ENCODE peak calls at places on chromosomes 5 and 9, in six cellular contexts. One of them, this sample, is unnamed.

GRCh38 chr5:89756955-89757354 is 652.6 kb downstream of the CETN3 start:
- DNase-seq in choroid plexus epithelial cell: peak; percentile 7
- DNase-seq in ovary: no peak
- DNase-seq in dorsolateral prefrontal cortex: no peak
- DNase-seq in BE2C: no peak
- DNase-seq in brain microvascular endothelial cell: no peak
- DNase-seq in this sample: peak; percentile 2

GRCh38 chr9:29214162-29214520 is 1640.9 kb upstream of the C9orf72 start:
- DNase-seq in choroid plexus epithelial cell: peak; percentile 28
- DNase-seq in ovary: no peak
- DNase-seq in dorsolateral prefrontal cortex: peak; percentile 40
- DNase-seq in BE2C: peak; percentile 64
- DNase-seq in brain microvascular endothelial cell: no peak
- DNase-seq in this sample: no peak

GRCh38 chr5:77957-78804 is 13.8 kb upstream of the PLEKHG4B start:
- DNase-seq in choroid plexus epithelial cell: peak; percentile 50
- DNase-seq in ovary: no peak
- DNase-seq in dorsolateral prefrontal cortex: no peak
- DNase-seq in BE2C: peak; percentile 50
- DNase-seq in brain microvascular endothelial cell: peak; percentile 75
- DNase-seq in this sample: peak; percentile 49

GRCh38 chr5:180785794-180786221 is 16.8 kb downstream of the MGAT1 start:
- DNase-seq in choroid plexus epithelial cell: peak; percentile 69
- DNase-seq in ovary: peak; percentile 63
- DNase-seq in dorsolateral prefrontal cortex: no peak
- DNase-seq in BE2C: no peak
- DNase-seq in brain microvascular endothelial cell: peak; percentile 28
- DNase-seq in this sample: peak; percentile 81

GRCh38 chr5:149452665-149453617 is 73.8 kb upstream of the IL17B start:
- DNase-seq in choroid plexus epithelial cell: peak; percentile 96
- DNase-seq in ovary: peak; percentile 69
- DNase-seq in dorsolateral prefrontal cortex: no peak
- DNase-seq in BE2C: no peak
- DNase-seq in brain microvascular endothelial cell: peak; percentile 96
- DNase-seq in this sample: peak; percentile 97

GRCh38 chr5:155960177-155960576 is 366.8 kb upstream of the SGCD start:
- DNase-seq in choroid plexus epithelial cell: no peak
- DNase-seq in ovary: no peak
- DNase-seq in dorsolateral prefrontal cortex: no peak
- DNase-seq in BE2C: no peak
- DNase-seq in brain microvascular endothelial cell: no peak
- DNase-seq in this sample: no peak

GRCh38 chr5:57491369-57491965 is 8.9 kb upstream of the ACTBL2 start:
- DNase-seq in choroid plexus epithelial cell: no peak
- DNase-seq in ovary: no peak
- DNase-seq in dorsolateral prefrontal cortex: no peak
- DNase-seq in BE2C: no peak
- DNase-seq in brain microvascular endothelial cell: no peak
- DNase-seq in this sample: no peak

GRCh38 chr9:124291801-124292396 is 34.1 kb downstream of the NEK6 start:
- DNase-seq in choroid plexus epithelial cell: peak; percentile 15
- DNase-seq in ovary: no peak
- DNase-seq in dorsolateral prefrontal cortex: no peak
- DNase-seq in BE2C: no peak
- DNase-seq in brain microvascular endothelial cell: no peak
- DNase-seq in this sample: no peak

GRCh38 chr9:126295516-126295915 is 31.1 kb upstream of the MVB12B start:
- DNase-seq in choroid plexus epithelial cell: no peak
- DNase-seq in ovary: no peak
- DNase-seq in dorsolateral prefrontal cortex: no peak
- DNase-seq in BE2C: no peak
- DNase-seq in brain microvascular endothelial cell: no peak
- DNase-seq in this sample: no peak

GRCh38 chr5:119897537-119898370 is 268.4 kb downstream of the FAM170A start:
- DNase-seq in choroid plexus epithelial cell: no peak
- DNase-seq in ovary: no peak
- DNase-seq in dorsolateral prefrontal cortex: no peak
- DNase-seq in BE2C: no peak
- DNase-seq in brain microvascular endothelial cell: no peak
- DNase-seq in this sample: peak; percentile 2

GRCh38 chr5:55668356-55668755 is 43.8 kb downstream of the SLC38A9 start:
- DNase-seq in choroid plexus epithelial cell: peak; percentile 89
- DNase-seq in ovary: no peak
- DNase-seq in dorsolateral prefrontal cortex: no peak
- DNase-seq in BE2C: no peak
- DNase-seq in brain microvascular endothelial cell: peak; percentile 86
- DNase-seq in this sample: peak; percentile 85

GRCh38 chr5:74105126-74105780 is 479.3 kb downstream of the ARHGEF28 start:
- DNase-seq in choroid plexus epithelial cell: no peak
- DNase-seq in ovary: peak; percentile 43
- DNase-seq in dorsolateral prefrontal cortex: no peak
- DNase-seq in BE2C: no peak
- DNase-seq in brain microvascular endothelial cell: no peak
- DNase-seq in this sample: no peak

GRCh38 chr5:110159202-110159601 is 469.5 kb downstream of the MAN2A1 start:
- DNase-seq in choroid plexus epithelial cell: peak; percentile 76
- DNase-seq in ovary: no peak
- DNase-seq in dorsolateral prefrontal cortex: no peak
- DNase-seq in BE2C: no peak
- DNase-seq in brain microvascular endothelial cell: peak; percentile 61
- DNase-seq in this sample: peak; percentile 44

GRCh38 chr9:96251451-96251850 is 50.5 kb downstream of the HSD17B3 start:
- DNase-seq in choroid plexus epithelial cell: no peak
- DNase-seq in ovary: no peak
- DNase-seq in dorsolateral prefrontal cortex: no peak
- DNase-seq in BE2C: no peak
- DNase-seq in brain microvascular endothelial cell: no peak
- DNase-seq in this sample: no peak

GRCh38 chr5:68449380-68449779 is 233.8 kb downstream of the PIK3R1 start:
- DNase-seq in choroid plexus epithelial cell: no peak
- DNase-seq in ovary: no peak
- DNase-seq in dorsolateral prefrontal cortex: no peak
- DNase-seq in BE2C: no peak
- DNase-seq in brain microvascular endothelial cell: no peak
- DNase-seq in this sample: no peak

GRCh38 chr5:106759581-106759980 is 911.2 kb downstream of the EFNA5 start:
- DNase-seq in choroid plexus epithelial cell: peak; percentile 61
- DNase-seq in ovary: no peak
- DNase-seq in dorsolateral prefrontal cortex: no peak
- DNase-seq in BE2C: no peak
- DNase-seq in brain microvascular endothelial cell: peak; percentile 20
- DNase-seq in this sample: peak; percentile 61

DNA sequence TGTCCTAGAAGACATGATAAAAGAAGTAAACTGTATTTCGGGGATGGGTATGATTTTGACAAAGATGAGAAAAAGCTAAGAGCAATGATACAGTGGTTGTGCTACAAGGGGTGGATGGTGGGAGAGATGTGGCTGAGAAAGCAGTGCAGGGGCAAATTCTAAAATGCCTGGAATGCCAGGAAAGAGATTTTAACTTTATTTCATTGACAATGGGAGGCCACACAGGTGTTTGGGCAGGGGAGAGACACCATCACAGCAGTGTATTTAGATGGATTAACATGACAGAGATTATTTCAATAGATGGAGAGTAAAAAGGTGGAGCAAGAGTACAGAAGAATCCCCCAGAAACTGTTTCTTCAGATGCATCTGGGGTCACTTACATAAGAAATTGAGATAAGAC is 71.2 kb downstream of the MAMDC2 start:
- DNase-seq in choroid plexus epithelial cell: no peak
- DNase-seq in ovary: no peak
- DNase-seq in dorsolateral prefrontal cortex: no peak
- DNase-seq in BE2C: no peak
- DNase-seq in brain microvascular endothelial cell: no peak
- DNase-seq in this sample: no peak
- TF ChIP-seq CTCF in choroid plexus epithelial cell: no peak
- TF ChIP-seq CTCF in ovary: no peak
- TF ChIP-seq CTCF in dorsolateral prefrontal cortex: no peak
- TF ChIP-seq CTCF in BE2C: no peak
- TF ChIP-seq CTCF in brain microvascular endothelial cell: no peak
- TF ChIP-seq CTCF in this sample: no peak

GRCh38 chr5:141001854-141002666 is 35.8 kb downstream of the PCDHAC2 start:
- DNase-seq in choroid plexus epithelial cell: no peak
- DNase-seq in ovary: peak; percentile 19
- DNase-seq in dorsolateral prefrontal cortex: peak; percentile 56
- DNase-seq in BE2C: peak; percentile 91
- DNase-seq in brain microvascular endothelial cell: no peak
- DNase-seq in this sample: no peak
- H3K4me3 ChIP-seq in choroid plexus epithelial cell: no peak overlapping the region
- H3K4me3 ChIP-seq in ovary: no peak overlapping the region
- H3K4me3 ChIP-seq in dorsolateral prefrontal cortex: peak overlapping the region; percentile 38
- H3K4me3 ChIP-seq in BE2C: peak overlapping the region; percentile 81
- H3K4me3 ChIP-seq in brain microvascular endothelial cell: no peak overlapping the region
- H3K4me3 ChIP-seq in this sample: no peak overlapping the region

GRCh38 chr9:84146893-84147705 is 166.5 kb downstream of the RMI1 start:
- DNase-seq in choroid plexus epithelial cell: no peak
- DNase-seq in ovary: no peak
- DNase-seq in dorsolateral prefrontal cortex: no peak
- DNase-seq in BE2C: no peak
- DNase-seq in brain microvascular endothelial cell: no peak
- DNase-seq in this sample: no peak
- TF ChIP-seq CTCF in choroid plexus epithelial cell: no peak
- TF ChIP-seq CTCF in ovary: no peak
- TF ChIP-seq CTCF in dorsolateral prefrontal cortex: no peak
- TF ChIP-seq CTCF in BE2C: no peak
- TF ChIP-seq CTCF in brain microvascular endothelial cell: no peak
- TF ChIP-seq CTCF in this sample: no peak

DNA sequence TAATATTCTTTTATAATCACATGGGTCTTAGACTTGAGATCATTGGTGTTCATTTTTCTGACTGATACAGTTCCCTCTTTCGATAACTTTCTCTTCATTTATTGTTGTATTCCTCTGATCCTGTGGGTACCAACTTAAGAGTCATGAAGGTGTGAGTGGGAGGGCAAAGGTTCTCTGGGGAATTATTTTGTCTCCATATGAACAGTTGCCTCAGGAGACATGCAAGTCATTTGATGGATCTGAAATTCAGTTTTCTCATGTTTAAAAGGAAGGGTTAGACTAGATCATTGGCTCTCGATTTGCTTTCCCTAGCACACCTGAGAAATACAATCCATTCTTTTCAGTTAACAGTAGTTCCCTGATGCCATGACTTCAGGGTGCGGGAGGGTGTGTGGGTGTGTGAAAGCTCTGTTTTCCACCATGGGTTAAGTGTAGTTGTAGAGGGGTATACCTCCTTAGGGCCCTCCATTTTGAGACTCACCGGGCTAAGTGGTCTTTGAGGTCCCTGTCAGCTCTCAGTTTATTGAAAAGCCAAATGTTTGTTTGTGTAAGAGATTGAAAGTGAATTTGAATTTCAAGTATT is 47.8 kb downstream of the CNTRL start:
- DNase-seq in choroid plexus epithelial cell: peak; percentile 6
- DNase-seq in ovary: no peak
- DNase-seq in dorsolateral prefrontal cortex: no peak
- DNase-seq in BE2C: no peak
- DNase-seq in brain microvascular endothelial cell: no peak
- DNase-seq in this sample: peak; percentile 2
- H3K4me3 ChIP-seq in choroid plexus epithelial cell: peak overlapping the region; percentile 55
- H3K4me3 ChIP-seq in ovary: no peak overlapping the region
- H3K4me3 ChIP-seq in dorsolateral prefrontal cortex: peak overlapping the region; percentile 66
- H3K4me3 ChIP-seq in BE2C: peak overlapping the region; percentile 74
- H3K4me3 ChIP-seq in brain microvascular endothelial cell: peak overlapping the region; percentile 53
- H3K4me3 ChIP-seq in this sample: peak overlapping the region; percentile 69